ENCODE peak calls at places on chromosomes 4 and X, in ten cellular contexts. T, J, X, F, A, B, K, Y, Q and G are unnamed samples.

GRCh38 chr4:94444771-94445170 is 7.0 kb upstream of the PDLIM5 start:
- DNase-seq in B (no peak), X (no peak), A (no peak), Q (no peak), K (no peak), T (no peak), F (no peak), Y (no peak), J (peak), G (no peak)

GRCh38 chrX:116290359-116290758 is 119.8 kb downstream of the AGTR2 start:
- DNase-seq in F (peak), Q (no peak), K (no peak), J (peak), T (no peak), Y (no peak), X (no peak), B (no peak), A (no peak), G (no peak)

GRCh38 chr4:56843421-56843899 is 22.0 kb upstream of the SPINK2 start:
- DNase-seq in Q (no peak), J (no peak), X (no peak), B (no peak), K (no peak), Y (no peak), A (peak), T (no peak), F (no peak), G (no peak)

GRCh38 chrX:121191779-121192178 is 144.4 kb downstream of the GLUD2 start:
- DNase-seq in B (no peak), K (no peak), A (no peak), X (no peak), Y (no peak), T (no peak), F (no peak), J (no peak), Q (no peak), G (no peak)

GRCh38 chrX:40143001-40143400 is 45.2 kb upstream of the BCOR start:
- DNase-seq in J (no peak), A (no peak), K (peak), T (no peak), F (no peak), Y (no peak), B (no peak), Q (no peak), X (no peak), G (no peak)

GRCh38 chrX:18620349-18620748 is 51.6 kb downstream of the RS1 start:
- DNase-seq in A (no peak), B (no peak), Y (peak), F (no peak), Q (no peak), T (no peak), K (peak), J (no peak), X (no peak), G (no peak)

GRCh38 chrX:69028761-69029120 is 136.5 kb downstream of the PJA1 start:
- DNase-seq in Y (no peak), T (no peak), X (no peak), A (peak), B (no peak), Q (no peak), J (no peak), K (no peak), F (no peak), G (no peak)

GRCh38 chr4:143406523-143406922 is 69.8 kb downstream of the GAB1 start:
- DNase-seq in A (peak), Q (no peak), B (no peak), Y (peak), X (no peak), T (peak), J (peak), K (no peak), F (no peak), G (no peak)

GRCh38 chr4:20544645-20545044 is 155.6 kb upstream of the PACRGL start:
- DNase-seq in B (no peak), Y (no peak), T (no peak), K (peak), J (peak), X (no peak), Q (no peak), A (peak), F (peak), G (no peak)

GRCh38 chr4:181502611-181503010 is 740.6 kb upstream of the TENM3 start:
- DNase-seq in A (no peak), Y (no peak), F (no peak), Q (no peak), B (no peak), J (no peak), K (no peak), X (no peak), T (no peak), G (no peak)

GRCh38 chr4:151430737-151431457 is 21.9 kb downstream of the FHIP1A start:
- DNase-seq in J (no peak), B (no peak), Y (no peak), A (no peak), X (no peak), F (peak), T (no peak), K (peak), Q (no peak), G (no peak)

GRCh38 chr4:148674891-148675290 is 232.7 kb upstream of the NR3C2 start:
- DNase-seq in J (no peak), Y (no peak), A (no peak), Q (no peak), F (peak), B (no peak), K (no peak), T (no peak), X (no peak), G (no peak)

GRCh38 chrX:76555816-76556215 is 128.3 kb downstream of the MAGEE1 start:
- DNase-seq in B (no peak), J (peak), X (no peak), T (no peak), Q (no peak), A (peak), K (peak), Y (no peak), F (peak), G (no peak)

GRCh38 chr4:128155231-128155855 is 94.2 kb downstream of the LARP1B start:
- DNase-seq in B (no peak), Y (no peak), Q (no peak), A (no peak), F (no peak), J (no peak), T (no peak), K (no peak), X (no peak), G (no peak)

GRCh38 chrX:1153940-1154339 is 58.5 kb downstream of the CRLF2 start:
- DNase-seq in F (peak), A (no peak), K (no peak), X (no peak), B (no peak), J (no peak), Q (no peak), Y (no peak), T (no peak), G (no peak)

GRCh38 chr4:37953620-37954325 is 6.4 kb upstream of the PTTG2 start:
- DNase-seq in J (peak), Q (no peak), F (peak), A (no peak), X (no peak), Y (no peak), K (no peak), B (no peak), T (no peak), G (no peak)

GRCh38 chrX:105302246-105302645 is 81.8 kb upstream of the TEX13A start:
- DNase-seq in X (no peak), K (no peak), B (no peak), A (no peak), F (peak), Q (no peak), T (no peak), Y (no peak), J (peak), G (no peak)

GRCh38 chr4:5932021-5932553 is 39.2 kb upstream of the CRMP1 start:
- DNase-seq in F (no peak), Q (no peak), J (no peak), K (no peak), Y (no peak), T (no peak), X (no peak), A (no peak), B (no peak), G (no peak)

GRCh38 chr4:59969909-59970308 is 1230.2 kb upstream of the ADGRL3 start:
- DNase-seq in T (no peak), K (no peak), B (no peak), Y (no peak), A (no peak), F (no peak), X (no peak), Q (no peak), J (no peak), G (no peak)

GRCh38 chrX:19723427-19723826 is 164.0 kb downstream of the SH3KBP1 start:
- DNase-seq in A (no peak), K (no peak), X (no peak), Y (no peak), F (no peak), T (no peak), Q (no peak), B (no peak), J (no peak), G (no peak)

GRCh38 chrX:23332101-23332887 is 2.4 kb upstream of the PTCHD1 start:
- DNase-seq in Q (no peak), A (no peak), X (no peak), K (peak), T (no peak), J (no peak), B (peak), Y (no peak), F (no peak), G (no peak)

GRCh38 chr4:108850407-108850709 is 87.5 kb upstream of the ETNPPL start:
- DNase-seq in F (no peak), J (no peak), X (no peak), K (no peak), Q (no peak), T (no peak), B (no peak), A (no peak), Y (no peak), G (no peak)

DNA sequence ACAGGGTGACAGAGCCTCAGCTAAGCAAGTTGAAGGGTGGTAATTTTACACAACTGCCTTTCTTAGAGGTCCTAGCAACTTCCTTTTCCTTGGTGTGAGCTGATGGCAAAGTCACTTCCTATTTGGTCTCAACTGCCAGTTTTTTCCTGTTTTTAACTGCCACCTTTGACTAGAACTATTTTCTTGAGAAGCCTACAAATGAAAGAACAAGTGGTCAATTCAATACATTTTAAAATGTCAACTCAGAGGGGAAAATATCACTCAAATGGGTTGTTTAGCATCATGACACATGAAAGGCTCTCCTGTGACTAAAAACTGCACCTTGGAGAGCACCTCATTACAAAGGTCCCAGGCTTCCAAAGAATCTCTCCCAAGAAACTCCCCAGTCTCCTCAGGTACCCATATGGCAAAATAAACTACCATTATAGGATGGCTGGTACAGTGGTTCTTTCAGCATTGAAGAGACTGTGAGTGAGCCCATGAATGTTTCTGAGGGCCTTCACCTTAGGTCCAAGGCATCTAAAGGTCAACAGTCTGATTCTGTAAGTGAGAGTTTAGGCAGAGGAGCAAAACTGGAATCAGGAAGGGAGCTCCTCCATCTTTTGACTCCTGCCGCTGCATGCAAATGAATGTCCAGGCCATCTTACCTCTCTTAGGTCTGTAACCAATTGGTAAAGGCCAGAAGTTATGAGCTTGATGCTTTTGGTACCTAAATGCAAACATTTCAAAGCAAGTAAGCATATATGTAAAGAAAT is 5.5 kb upstream of the STK26 start:
- DNase-seq in Q (no peak), A (no peak), F (no peak), X (no peak), B (no peak), K (no peak), J (no peak), T (no peak), Y (no peak), G (no peak)
- H3K4me3 ChIP-seq in Q (no peak), A (no peak), F (no peak), X (no peak), B (no peak), K (no peak), J (no peak), T (no peak), Y (no peak), G (no peak)

GRCh38 chr4:1684756-1685603 is 867 bp upstream of the FAM53A start:
- DNase-seq in Q (peak), A (no peak), T (peak), K (no peak), J (no peak), Y (peak), B (no peak), X (no peak), F (no peak), G (peak)

GRCh38 chr4:1685604-1686150 is 1.6 kb upstream of the FAM53A start:
- DNase-seq in X (no peak), B (no peak), Y (no peak), A (no peak), F (no peak), K (no peak), Q (no peak), T (no peak), J (no peak), G (no peak)

GRCh38 chr4:1683903-1684755 is at the start of gene FAM53A:
- DNase-seq in K (peak), T (peak), F (peak), A (peak), Q (peak), B (peak), X (peak), J (peak), Y (peak), G (peak)

GRCh38 chr4:1683371-1683902 is 676 bp downstream of the FAM53A start:
- DNase-seq in A (peak), J (peak), Y (peak), Q (no peak), F (peak), K (no peak), T (peak), X (no peak), B (peak), G (peak)

DNA sequence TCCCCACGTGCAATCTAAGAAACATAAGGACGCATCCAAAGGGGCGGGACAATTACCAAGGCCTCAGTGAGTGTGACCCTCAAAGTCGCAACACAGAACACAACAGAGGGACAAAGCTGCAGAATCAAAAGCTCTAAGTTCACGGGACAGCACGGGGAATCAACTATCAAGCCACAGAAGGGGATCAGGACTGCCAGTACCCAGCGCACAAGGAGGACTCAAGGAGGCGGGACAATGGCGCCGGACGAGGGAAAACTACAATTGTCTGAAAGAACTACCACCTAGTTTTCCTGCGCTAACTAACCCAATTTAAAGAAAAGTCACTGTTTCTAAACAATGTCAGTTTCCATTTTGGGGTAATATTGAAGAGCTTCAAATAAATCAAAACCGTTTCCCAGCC is 1.3 kb downstream of the FAM53A start:
- DNase-seq in J (no peak), F (no peak), T (no peak), Q (no peak), A (no peak), X (no peak), B (no peak), Y (no peak), K (peak), G (no peak)
- H3K4me3 ChIP-seq in J (peak), F (peak), T (peak), Q (peak), A (peak), X (peak), B (peak), Y (no peak), K (peak), G (no peak)

GRCh38 chr4:85925071-85925470 is 434.8 kb downstream of the MAPK10 start:
- DNase-seq in Y (no peak), B (no peak), J (no peak), A (no peak), F (no peak), T (no peak), X (no peak), Q (no peak), K (no peak), G (no peak)
- H3K4me3 ChIP-seq in Y (no peak), B (no peak), J (no peak), A (no peak), F (no peak), T (no peak), X (no peak), Q (no peak), K (no peak), G (no peak)

DNA sequence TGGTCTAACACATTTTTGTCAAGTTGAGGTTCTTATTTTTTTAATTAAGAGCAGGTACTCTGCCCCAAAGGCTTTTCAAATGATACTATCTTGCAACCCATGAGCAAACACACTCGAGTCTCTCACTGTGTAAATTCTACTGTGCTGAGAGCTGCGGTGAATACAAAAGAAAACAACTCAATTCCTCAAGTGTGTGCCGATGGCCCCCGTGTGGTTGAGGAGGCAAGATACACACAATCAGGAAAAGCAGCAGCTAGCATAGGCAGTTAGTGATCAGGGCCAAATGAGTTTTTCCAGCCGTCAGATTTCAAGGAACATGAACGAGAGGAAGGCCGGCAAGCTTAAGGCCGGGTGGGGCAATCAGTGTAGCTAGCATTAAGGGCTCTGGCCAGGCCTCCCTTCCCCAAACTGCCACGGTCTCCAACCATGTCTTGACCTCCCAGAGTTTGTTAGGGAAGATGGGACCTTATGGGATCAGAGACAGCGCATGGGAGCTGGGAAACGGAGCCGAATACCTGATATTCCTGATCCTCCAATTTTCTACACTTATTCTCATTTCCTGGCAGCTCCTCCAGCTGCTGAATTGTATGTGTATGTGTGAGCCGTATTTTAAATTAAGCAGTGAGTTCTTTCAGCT is 59.7 kb downstream of the RTL9 start:
- DNase-seq in F (peak), B (no peak), Y (no peak), K (peak), J (peak), X (no peak), T (no peak), Q (peak), A (peak), G (no peak)
- H3K4me3 ChIP-seq in F (peak), B (no peak), Y (no peak), K (no peak), J (no peak), X (no peak), T (no peak), Q (no peak), A (no peak), G (no peak)

GRCh38 chr4:76252271-76252653 is 741 bp downstream of the FAM47E start:
- DNase-seq in J (no peak), Q (no peak), X (no peak), K (no peak), B (no peak), A (no peak), Y (no peak), F (no peak), T (no peak), G (no peak)
- H3K4me3 ChIP-seq in J (no peak), Q (peak), X (no peak), K (peak), B (peak), A (no peak), Y (no peak), F (no peak), T (no peak), G (no peak)

GRCh38 chrX:41442824-41443560 is 4.2 kb upstream of the NYX start:
- DNase-seq in Y (no peak), K (no peak), A (no peak), X (no peak), Q (no peak), F (no peak), T (no peak), B (no peak), J (no peak), G (peak)

GRCh38 chrX:41441934-41442823 is 5.0 kb upstream of the NYX start:
- DNase-seq in Y (peak), K (peak), B (peak), T (peak), J (peak), A (peak), Q (peak), X (peak), F (peak), G (peak)

GRCh38 chrX:41445781-41446358 is 1.3 kb upstream of the NYX start:
- DNase-seq in Q (no peak), K (no peak), J (no peak), Y (no peak), T (no peak), F (peak), A (no peak), X (no peak), B (no peak), G (no peak)

GRCh38 chrX:41447897-41448296 is 754 bp downstream of the NYX start:
- DNase-seq in T (no peak), Q (no peak), X (no peak), F (no peak), A (no peak), B (no peak), K (no peak), Y (no peak), J (no peak), G (no peak)

DNA sequence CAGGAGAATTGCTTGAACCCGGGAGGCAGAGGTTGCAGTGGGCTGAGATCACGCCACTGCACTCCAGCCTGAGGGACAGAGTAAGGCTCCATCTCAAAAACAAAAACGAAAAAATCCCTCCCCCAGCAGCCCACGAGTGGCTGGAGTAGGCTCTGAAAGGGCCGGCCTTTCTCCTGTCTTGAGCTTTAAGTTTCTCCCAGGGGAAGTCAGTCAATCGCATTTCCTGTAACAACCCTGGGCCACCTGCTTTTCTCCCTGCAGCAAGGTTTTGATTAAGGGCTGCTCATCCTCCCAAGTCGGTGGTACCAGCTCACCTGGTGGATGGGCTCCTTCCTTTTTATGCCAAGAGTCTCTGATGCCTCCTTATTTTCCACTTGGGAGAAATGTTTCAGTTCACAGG is 2.0 kb upstream of the NYX start:
- DNase-seq in A (no peak), Q (no peak), T (no peak), K (no peak), X (no peak), Y (no peak), J (no peak), B (no peak), F (no peak), G (no peak)
- H3K4me3 ChIP-seq in A (no peak), Q (no peak), T (no peak), K (no peak), X (no peak), Y (no peak), J (no peak), B (no peak), F (no peak), G (no peak)

DNA sequence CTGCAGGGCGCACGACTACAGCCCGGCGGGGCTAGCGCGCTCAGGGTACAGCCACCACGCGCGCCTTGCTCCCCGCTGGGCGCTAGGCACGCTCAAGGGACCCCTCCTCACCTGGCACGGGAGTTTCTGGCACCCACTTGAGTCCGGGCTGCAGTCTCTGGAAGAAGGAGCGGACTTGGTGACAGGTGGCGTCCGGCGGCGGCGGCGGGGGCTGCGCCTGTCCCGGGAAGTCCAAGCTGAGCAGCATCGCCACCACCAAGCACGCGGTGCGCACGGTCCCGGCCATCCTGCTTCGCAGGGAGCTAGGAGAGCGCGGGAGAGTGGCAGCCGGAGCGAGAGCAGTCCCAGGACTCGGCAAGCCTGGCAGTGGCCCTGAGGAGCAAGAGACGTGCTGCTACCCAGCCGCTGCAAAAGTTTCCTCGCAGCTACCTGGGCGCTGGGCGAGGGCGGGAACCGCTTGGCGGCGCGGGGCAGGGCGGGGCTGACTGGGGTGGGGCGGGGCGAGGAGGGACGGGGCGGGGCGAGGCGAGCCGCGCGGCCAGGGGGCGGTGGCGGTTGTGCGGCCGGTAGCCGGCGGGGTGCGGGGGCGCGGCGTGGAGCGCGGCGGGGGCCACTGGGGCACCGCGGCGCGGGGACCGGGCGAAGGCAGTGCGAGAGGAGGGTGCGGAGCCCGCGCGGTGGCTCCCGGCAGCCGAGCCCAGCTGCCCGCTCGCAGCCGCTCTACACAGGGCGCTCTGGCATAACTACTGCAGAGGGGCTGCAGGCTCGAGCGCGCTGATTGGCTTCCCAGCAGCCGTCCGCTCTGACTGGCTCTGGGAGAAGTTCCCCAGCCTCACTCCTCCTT is at the start of gene GPC3:
- DNase-seq in Y (peak), K (peak), X (peak), F (no peak), T (peak), Q (peak), A (peak), J (no peak), B (no peak), G (peak)
- H3K4me3 ChIP-seq in Y (peak), K (peak), X (no peak), F (no peak), T (peak), Q (peak), A (peak), J (no peak), B (peak), G (no peak)